ENCODE peak calls at places on chromosomes 6 and 20, in eight cellular contexts. D is nephron progenitor cell; H is AG10803; B is glutamatergic neuron; I is astrocyte of the spinal cord; J is stimulated activated CD4-positive, alpha-beta T cell treated with anti-CD3 and anti-CD28 coated beads, TNF-alpha, amount 100 ng/mL, for 24 hours; L is lower lobe of right lung; V is NCI-H187 treated with DMSO at 0.1 percent for 48 hours. G is an unnamed sample.

GRCh38 chr20:41029150-41029872 is 689 bp downstream of the TOP1 start:
- DNase-seq in J (no peak), I (no peak), V (no peak), H (no peak), B (peak), L (peak), D (peak), G (peak)

GRCh38 chr6:15616266-15616665 is 46.6 kb downstream of the DTNBP1 start:
- DNase-seq in I (no peak), D (no peak), H (no peak), B (no peak), L (no peak), V (peak), J (no peak), G (no peak)

GRCh38 chr6:136250686-136251008 is 536 bp upstream of the MTFR2 start:
- DNase-seq in V (no peak), H (no peak), B (no peak), I (no peak), J (no peak), L (no peak), D (no peak), G (no peak)

GRCh38 chr6:15073344-15073789 is 172.5 kb upstream of the JARID2 start:
- DNase-seq in I (no peak), H (no peak), L (no peak), J (no peak), V (no peak), D (no peak), B (no peak), G (no peak)

GRCh38 chr6:148435386-148435785 is 92.7 kb downstream of the SASH1 start:
- DNase-seq in B (no peak), H (peak), V (no peak), D (no peak), L (no peak), I (no peak), J (no peak), G (no peak)

GRCh38 chr6:7166410-7167293 is 58.9 kb downstream of the RREB1 start:
- DNase-seq in J (no peak), V (no peak), H (no peak), L (peak), I (peak), B (no peak), D (no peak), G (no peak)

GRCh38 chr6:142746524-142746923 is 198.5 kb downstream of the HIVEP2 start:
- DNase-seq in I (peak), B (peak), D (peak), L (no peak), J (no peak), V (no peak), H (no peak), G (peak)

GRCh38 chr20:64244281-64244805 is 11.2 kb upstream of the PCMTD2 start:
- DNase-seq in L (peak), B (no peak), H (no peak), D (no peak), I (no peak), V (no peak), J (no peak), G (no peak)

GRCh38 chr6:40640591-40641293 is 53.6 kb upstream of the LRFN2 start:
- DNase-seq in L (no peak), D (peak), V (peak), B (no peak), H (no peak), I (no peak), J (no peak), G (peak)

GRCh38 chr6:129929433-129929832 is 68.3 kb upstream of the TMEM244 start:
- DNase-seq in H (peak), I (peak), J (no peak), B (no peak), L (no peak), D (no peak), V (no peak), G (no peak)

GRCh38 chr20:43870484-43870883 is 44.2 kb upstream of the TOX2 start:
- DNase-seq in I (peak), B (no peak), V (no peak), H (no peak), J (no peak), L (no peak), D (no peak), G (no peak)

GRCh38 chr6:143234686-143235085 is 174.0 kb downstream of the AIG1 start:
- DNase-seq in H (no peak), B (no peak), L (no peak), D (no peak), I (no peak), V (no peak), J (no peak), G (no peak)

GRCh38 chr20:26216025-26216424 is 519.4 kb upstream of the ZNF337 start:
- DNase-seq in I (peak), B (no peak), V (no peak), D (no peak), L (no peak), J (no peak), H (no peak), G (no peak)

G was measured in DND-41.